ENCODE peak calls at places on chromosome 15, in five cellular contexts. F is adrenal gland, J is K562, M is sigmoid colon, E is stomach. Z is an unnamed sample.

GRCh38 chr15:37094542-37095196 is 5.7 kb downstream of the MEIS2 start:
- DNase-seq in F (peak; percentile 43), J (no peak), M (no peak), E (no peak), Z (no peak)

GRCh38 chr15:101813803-101814534 is 2.0 kb downstream of the OR4F15 start:
- DNase-seq in F (no peak), J (no peak), M (no peak), E (no peak), Z (no peak)

GRCh38 chr15:38254065-38254883 is 1.6 kb downstream of the SPRED1 start:
- DNase-seq in F (peak; percentile 62), J (peak; percentile 51), M (peak; percentile 68), E (peak; percentile 53), Z (peak; percentile 29)

GRCh38 chr15:57146394-57147140 is 228.1 kb downstream of the TCF12 start:
- DNase-seq in F (no peak), J (peak; percentile 15), M (no peak), E (no peak), Z (peak; percentile 27)

GRCh38 chr15:93829115-93829849 is 402.1 kb upstream of the MCTP2 start:
- DNase-seq in F (no peak), J (no peak), M (no peak), E (no peak), Z (no peak)

GRCh38 chr15:62569460-62570404 is 404.6 kb upstream of the C2CD4B start:
- DNase-seq in F (peak; percentile 56), J (no peak), M (no peak), E (peak; percentile 92), Z (peak; percentile 74)

GRCh38 chr15:42491540-42492225 is 742 bp upstream of the ZNF106 start:
- DNase-seq in F (no peak), J (no peak), M (no peak), E (no peak), Z (no peak)

GRCh38 chr15:26132786-26133185 is 269.7 kb upstream of the ATP10A start:
- DNase-seq in F (no peak), J (no peak), M (no peak), E (no peak), Z (no peak)

GRCh38 chr15:93070901-93071300 is 18.1 kb downstream of the RGMA start:
- DNase-seq in F (no peak), J (no peak), M (no peak), E (no peak), Z (no peak)

GRCh38 chr15:37109952-37110630 is 9.7 kb upstream of the MEIS2 start:
- DNase-seq in F (peak; percentile 87), J (no peak), M (peak; percentile 89), E (no peak), Z (peak; percentile 72)

GRCh38 chr15:80418892-80419537 is 14.8 kb downstream of the ARNT2 start:
- DNase-seq in F (peak; percentile 23), J (peak; percentile 25), M (no peak), E (no peak), Z (no peak)

GRCh38 chr15:50162988-50163718 is 18.8 kb upstream of the SLC27A2 start:
- DNase-seq in F (no peak), J (no peak), M (no peak), E (no peak), Z (no peak)

GRCh38 chr15:45454825-45455224 is 67.7 kb downstream of the SLC30A4 start:
- DNase-seq in F (peak; percentile 47), J (no peak), M (peak; percentile 80), E (peak; percentile 86), Z (peak; percentile 57)

GRCh38 chr15:99682455-99682854 is 50.8 kb downstream of the LYSMD4 start:
- DNase-seq in F (no peak), J (no peak), M (no peak), E (no peak), Z (no peak)

GRCh38 chr15:59313703-59314332 is 58.9 kb downstream of the MYO1E start:
- DNase-seq in F (peak; percentile 35), J (no peak), M (peak; percentile 80), E (peak; percentile 94), Z (peak; percentile 80)

GRCh38 chr15:82572311-82572710 is 32.1 kb upstream of the RPS17 start:
- DNase-seq in F (no peak), J (no peak), M (no peak), E (no peak), Z (no peak)

GRCh38 chr15:38683382-38684242 is 119.0 kb upstream of the RASGRP1 start:
- DNase-seq in F (peak; percentile 60), J (peak; percentile 35), M (no peak), E (peak; percentile 61), Z (peak; percentile 48)

GRCh38 chr15:40100947-40101905 is 7.5 kb downstream of the BMF start:
- DNase-seq in F (no peak), J (no peak), M (peak; percentile 46), E (no peak), Z (no peak)

GRCh38 chr15:40097968-40098476 is 10.7 kb downstream of the BMF start:
- DNase-seq in F (peak; percentile 64), J (peak; percentile 51), M (peak; percentile 77), E (peak; percentile 73), Z (peak; percentile 68)

GRCh38 chr15:40103124-40103858 is 5.4 kb downstream of the BMF start:
- DNase-seq in F (peak; percentile 91), J (no peak), M (peak; percentile 96), E (peak; percentile 94), Z (peak; percentile 85)

GRCh38 chr15:40098489-40099261 is 10.0 kb downstream of the BMF start:
- DNase-seq in F (peak; percentile 92), J (peak; percentile 62), M (peak; percentile 91), E (peak; percentile 82), Z (peak; percentile 79)

DNA sequence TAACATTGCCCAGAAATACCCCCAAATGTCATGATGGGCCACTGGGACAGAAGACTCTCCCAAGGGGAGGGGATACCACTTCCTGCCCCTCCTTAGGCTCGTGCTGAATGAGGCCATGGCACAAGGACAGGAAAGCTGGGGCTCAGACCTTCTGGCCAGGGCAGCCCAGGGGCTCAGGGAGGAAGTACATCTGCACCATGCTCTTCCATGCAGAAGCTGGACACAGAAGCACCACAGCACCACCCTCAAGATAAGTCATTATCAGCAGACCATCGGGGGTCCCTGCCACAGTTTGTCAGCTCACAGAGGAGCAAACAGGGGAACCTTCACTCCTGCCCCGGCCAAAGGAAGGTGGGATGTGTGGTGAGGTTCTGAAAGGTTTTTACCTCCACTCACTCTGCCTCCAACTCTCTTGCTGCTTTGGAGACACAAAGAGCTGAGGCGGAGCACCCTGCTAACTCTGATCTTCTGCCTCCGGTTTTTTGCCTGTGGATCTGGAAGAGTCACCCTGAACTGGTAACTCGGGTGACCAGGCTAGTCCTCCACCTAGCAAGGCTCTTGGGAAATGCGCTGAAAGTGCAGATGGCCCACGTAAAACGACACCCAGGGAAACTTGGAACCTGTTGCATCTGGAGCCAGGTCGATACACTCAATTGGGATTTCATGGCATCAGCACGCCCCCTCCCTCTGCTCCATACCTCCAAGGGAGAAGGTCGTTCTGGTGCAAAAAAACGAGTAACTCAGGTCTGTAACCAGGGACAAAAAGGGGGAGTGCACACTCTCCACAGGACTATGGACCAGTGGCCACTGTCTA is 8.3 kb downstream of the BMF start:
- DNase-seq in F (no peak), J (no peak), M (no peak), E (no peak), Z (no peak)
- TF ChIP-seq POLR2A in F (no peak), J (no peak), M (no peak), E (no peak), Z (no peak)

DNA sequence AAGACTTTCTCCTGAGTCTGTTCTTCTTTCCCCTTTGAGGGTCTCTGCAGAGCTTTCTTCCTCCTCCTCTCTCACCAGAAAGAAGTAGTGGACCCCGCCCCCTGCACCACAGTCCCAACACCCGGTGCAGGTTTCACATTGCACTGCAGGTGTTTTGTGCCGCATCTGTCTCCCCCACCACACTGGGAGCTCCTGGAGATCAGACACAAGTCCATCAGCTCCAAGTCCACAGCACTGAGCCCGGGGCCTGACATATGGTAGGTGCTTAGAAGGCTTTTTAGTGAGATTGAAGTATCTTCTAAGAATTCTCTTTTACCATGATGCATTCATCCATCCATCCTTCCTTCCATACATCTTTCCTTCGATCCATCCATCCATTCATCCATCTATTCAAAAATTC is 9.8 kb downstream of the STRA6 start:
- DNase-seq in F (no peak), J (no peak), M (no peak), E (no peak), Z (no peak)
- H3K4me1 ChIP-seq in F (no peaks in the 10 kb centered on the region), J (no peaks in the 10 kb centered on the region), M (peaks cover 8% of the 10 kb centered on the region), E (peaks cover 8% of the 10 kb centered on the region), Z (peaks cover 10% of the 10 kb centered on the region)

GRCh38 chr15:71114066-71114680 is 1.1 kb upstream of the THSD4 start:
- DNase-seq in F (no peak), J (no peak), M (no peak), E (no peak), Z (no peak)

GRCh38 chr15:71114887-71115566 is at the start of gene THSD4:
- DNase-seq in F (peak; percentile 81), J (peak; percentile 93), M (peak; percentile 77), E (peak; percentile 75), Z (peak; percentile 80)

GRCh38 chr15:71116366-71116765 is 1.1 kb downstream of the THSD4 start:
- DNase-seq in F (no peak), J (no peak), M (no peak), E (no peak), Z (no peak)

GRCh38 chr15:71116942-71117341 is 1.7 kb downstream of the THSD4 start:
- DNase-seq in F (no peak), J (no peak), M (no peak), E (no peak), Z (no peak)

GRCh38 chr15:71115567-71116351 is 488 bp downstream of the THSD4 start:
- DNase-seq in F (peak; percentile 65), J (peak; percentile 55), M (no peak), E (peak; percentile 66), Z (peak; percentile 44)
- TF ChIP-seq POLR2A in F (no peak), J (no peak), M (no peak), E (no peak), Z (no peak)

GRCh38 chr15:60534546-60534945 is 55.6 kb upstream of the ICE2 start:
- DNase-seq in F (no peak), J (no peak), M (no peak), E (no peak), Z (no peak)

GRCh38 chr15:60535743-60536142 is 56.8 kb upstream of the ICE2 start:
- DNase-seq in F (no peak), J (no peak), M (no peak), E (no peak), Z (no peak)

GRCh38 chr15:60535265-60535664 is 56.3 kb upstream of the ICE2 start:
- DNase-seq in F (no peak), J (no peak), M (no peak), E (no peak), Z (no peak)

GRCh38 chr15:60536951-60537350 is 58.0 kb upstream of the ICE2 start:
- DNase-seq in F (no peak), J (no peak), M (no peak), E (no peak), Z (no peak)

DNA sequence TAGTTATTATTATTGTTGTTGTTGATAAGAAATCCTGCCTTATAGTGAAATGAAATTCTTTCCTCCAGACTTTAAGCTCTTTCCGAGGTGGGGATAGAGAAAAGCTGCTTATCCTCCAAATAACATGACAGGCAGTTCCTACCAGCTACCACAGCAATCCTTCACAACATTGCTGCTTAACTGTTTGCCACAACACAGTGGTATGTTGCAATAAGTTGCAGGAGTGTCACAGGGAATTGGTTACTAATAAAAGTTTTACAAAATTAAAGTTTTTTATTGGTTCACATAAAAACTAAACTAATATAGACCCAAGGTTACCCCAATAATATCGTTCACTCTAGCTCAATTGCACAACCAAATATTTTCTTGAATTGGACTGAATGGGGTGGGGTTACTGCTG is 57.4 kb upstream of the ICE2 start:
- DNase-seq in F (no peak), J (no peak), M (no peak), E (no peak), Z (no peak)
- H3K4me1 ChIP-seq in F (peaks cover 40% of the 10 kb centered on the region), J (no peaks in the 10 kb centered on the region), M (no peaks in the 10 kb centered on the region), E (peaks cover 11% of the 10 kb centered on the region), Z (peaks cover under 1% of the 10 kb centered on the region)

GRCh38 chr15:70196314-70197291 is 98.9 kb upstream of the TLE3 start:
- DNase-seq in F (peak; percentile 35), J (no peak), M (peak; percentile 80), E (peak; percentile 34), Z (no peak)
- TF ChIP-seq POLR2A in F (no peak), J (no peak), M (no peak), E (no peak), Z (no peak)

Z was measured in heart left ventricle.